ENCODE peak calls at places on chromosomes 12 and 14, in eight cellular contexts. One of them, this sample, is unnamed.

GRCh38 chr14:74569826-74570591 is 42.0 kb downstream of the LTBP2 start:
- DNase-seq in stomach: no peak
- DNase-seq in WERI-Rb-1: peak; percentile 32
- DNase-seq in cardiac muscle cell: no peak
- DNase-seq in upper lobe of right lung: no peak
- DNase-seq in tibial artery: no peak
- DNase-seq in adrenal gland: no peak
- DNase-seq in psoas muscle: no peak
- DNase-seq in this sample: no peak

GRCh38 chr14:64303471-64303917 is 9.3 kb upstream of the ESR2 start:
- DNase-seq in adrenal gland: no peak
- DNase-seq in stomach: no peak
- DNase-seq in tibial artery: no peak
- DNase-seq in upper lobe of right lung: no peak
- DNase-seq in psoas muscle: no peak
- DNase-seq in WERI-Rb-1: no peak
- DNase-seq in cardiac muscle cell: peak; percentile 76
- DNase-seq in this sample: peak; percentile 57

GRCh38 chr14:100307215-100308111 is 1.2 kb upstream of the SLC25A29 start:
- DNase-seq in upper lobe of right lung: peak; percentile 73
- DNase-seq in stomach: peak; percentile 46
- DNase-seq in adrenal gland: no peak
- DNase-seq in WERI-Rb-1: peak; percentile 26
- DNase-seq in tibial artery: no peak
- DNase-seq in psoas muscle: peak; percentile 45
- DNase-seq in cardiac muscle cell: peak; percentile 43
- DNase-seq in this sample: peak; percentile 82

GRCh38 chr14:89339158-89339557 is 77.9 kb downstream of the FOXN3 start:
- DNase-seq in adrenal gland: no peak
- DNase-seq in WERI-Rb-1: no peak
- DNase-seq in cardiac muscle cell: no peak
- DNase-seq in tibial artery: no peak
- DNase-seq in stomach: no peak
- DNase-seq in psoas muscle: no peak
- DNase-seq in upper lobe of right lung: no peak
- DNase-seq in this sample: no peak

GRCh38 chr12:48933664-48934311 is 8.5 kb upstream of the FKBP11 start:
- DNase-seq in upper lobe of right lung: no peak
- DNase-seq in adrenal gland: no peak
- DNase-seq in WERI-Rb-1: no peak
- DNase-seq in tibial artery: no peak
- DNase-seq in stomach: no peak
- DNase-seq in cardiac muscle cell: no peak
- DNase-seq in psoas muscle: no peak
- DNase-seq in this sample: no peak

GRCh38 chr12:10031771-10032175 is 1.3 kb downstream of the CLEC9A start:
- DNase-seq in psoas muscle: no peak
- DNase-seq in adrenal gland: no peak
- DNase-seq in cardiac muscle cell: no peak
- DNase-seq in stomach: no peak
- DNase-seq in WERI-Rb-1: no peak
- DNase-seq in tibial artery: no peak
- DNase-seq in upper lobe of right lung: no peak
- DNase-seq in this sample: peak; percentile 59

GRCh38 chr12:124453419-124454351 is 113.7 kb downstream of the NCOR2 start:
- DNase-seq in cardiac muscle cell: peak; percentile 70
- DNase-seq in upper lobe of right lung: peak; percentile 88
- DNase-seq in tibial artery: peak; percentile 90
- DNase-seq in stomach: peak; percentile 70
- DNase-seq in adrenal gland: peak; percentile 96
- DNase-seq in psoas muscle: peak; percentile 93
- DNase-seq in WERI-Rb-1: no peak
- DNase-seq in this sample: peak; percentile 71

GRCh38 chr14:95314609-95315008 is 5.1 kb downstream of the CLMN start:
- DNase-seq in cardiac muscle cell: no peak
- DNase-seq in adrenal gland: peak; percentile 44
- DNase-seq in tibial artery: peak; percentile 45
- DNase-seq in psoas muscle: no peak
- DNase-seq in stomach: peak; percentile 49
- DNase-seq in upper lobe of right lung: no peak
- DNase-seq in WERI-Rb-1: no peak
- DNase-seq in this sample: no peak

GRCh38 chr14:77031680-77032482 is 3.4 kb upstream of the IRF2BPL start:
- DNase-seq in stomach: no peak
- DNase-seq in psoas muscle: peak; percentile 49
- DNase-seq in WERI-Rb-1: no peak
- DNase-seq in adrenal gland: peak; percentile 42
- DNase-seq in cardiac muscle cell: no peak
- DNase-seq in tibial artery: peak; percentile 76
- DNase-seq in upper lobe of right lung: no peak
- DNase-seq in this sample: no peak

GRCh38 chr14:95619785-95620417 is 66.3 kb upstream of the TCL1B start:
- DNase-seq in cardiac muscle cell: no peak
- DNase-seq in adrenal gland: no peak
- DNase-seq in WERI-Rb-1: no peak
- DNase-seq in tibial artery: no peak
- DNase-seq in stomach: no peak
- DNase-seq in psoas muscle: no peak
- DNase-seq in upper lobe of right lung: no peak
- DNase-seq in this sample: no peak

GRCh38 chr12:7937867-7938506 is 2.0 kb upstream of the SLC2A3 start:
- DNase-seq in upper lobe of right lung: no peak
- DNase-seq in psoas muscle: no peak
- DNase-seq in adrenal gland: no peak
- DNase-seq in WERI-Rb-1: no peak
- DNase-seq in stomach: no peak
- DNase-seq in tibial artery: no peak
- DNase-seq in cardiac muscle cell: no peak
- DNase-seq in this sample: no peak

GRCh38 chr12:54229624-54230212 is 40.9 kb upstream of the SMUG1 start:
- DNase-seq in adrenal gland: peak; percentile 43
- DNase-seq in stomach: no peak
- DNase-seq in tibial artery: peak; percentile 70
- DNase-seq in upper lobe of right lung: no peak
- DNase-seq in psoas muscle: peak; percentile 57
- DNase-seq in cardiac muscle cell: no peak
- DNase-seq in WERI-Rb-1: no peak
- DNase-seq in this sample: no peak

GRCh38 chr12:69129564-69129963 is 109.8 kb upstream of the CPSF6 start:
- DNase-seq in cardiac muscle cell: no peak
- DNase-seq in upper lobe of right lung: no peak
- DNase-seq in stomach: no peak
- DNase-seq in WERI-Rb-1: no peak
- DNase-seq in adrenal gland: no peak
- DNase-seq in psoas muscle: no peak
- DNase-seq in tibial artery: no peak
- DNase-seq in this sample: no peak

GRCh38 chr14:77126461-77126990 is 15.1 kb downstream of the ZDHHC22 start:
- DNase-seq in cardiac muscle cell: no peak
- DNase-seq in adrenal gland: no peak
- DNase-seq in psoas muscle: no peak
- DNase-seq in tibial artery: no peak
- DNase-seq in WERI-Rb-1: no peak
- DNase-seq in upper lobe of right lung: no peak
- DNase-seq in stomach: no peak
- DNase-seq in this sample: peak; percentile 38

GRCh38 chr12:22505826-22506225 is 38.5 kb downstream of the C2CD5 start:
- DNase-seq in upper lobe of right lung: no peak
- DNase-seq in cardiac muscle cell: no peak
- DNase-seq in adrenal gland: no peak
- DNase-seq in stomach: no peak
- DNase-seq in tibial artery: no peak
- DNase-seq in WERI-Rb-1: no peak
- DNase-seq in psoas muscle: no peak
- DNase-seq in this sample: no peak

GRCh38 chr12:65682145-65682544 is 142.1 kb upstream of the HMGA2 start:
- DNase-seq in WERI-Rb-1: no peak
- DNase-seq in stomach: no peak
- DNase-seq in adrenal gland: no peak
- DNase-seq in psoas muscle: no peak
- DNase-seq in cardiac muscle cell: no peak
- DNase-seq in upper lobe of right lung: no peak
- DNase-seq in tibial artery: no peak
- DNase-seq in this sample: no peak

GRCh38 chr12:94265966-94266365 is 117.6 kb downstream of the PLXNC1 start:
- DNase-seq in adrenal gland: no peak
- DNase-seq in cardiac muscle cell: no peak
- DNase-seq in WERI-Rb-1: no peak
- DNase-seq in tibial artery: no peak
- DNase-seq in psoas muscle: no peak
- DNase-seq in stomach: no peak
- DNase-seq in upper lobe of right lung: no peak
- DNase-seq in this sample: no peak

GRCh38 chr14:39467889-39468524 is 35.8 kb upstream of the FBXO33 start:
- DNase-seq in adrenal gland: no peak
- DNase-seq in psoas muscle: no peak
- DNase-seq in upper lobe of right lung: no peak
- DNase-seq in tibial artery: no peak
- DNase-seq in stomach: no peak
- DNase-seq in cardiac muscle cell: peak; percentile 42
- DNase-seq in WERI-Rb-1: peak; percentile 46
- DNase-seq in this sample: peak; percentile 88

DNA sequence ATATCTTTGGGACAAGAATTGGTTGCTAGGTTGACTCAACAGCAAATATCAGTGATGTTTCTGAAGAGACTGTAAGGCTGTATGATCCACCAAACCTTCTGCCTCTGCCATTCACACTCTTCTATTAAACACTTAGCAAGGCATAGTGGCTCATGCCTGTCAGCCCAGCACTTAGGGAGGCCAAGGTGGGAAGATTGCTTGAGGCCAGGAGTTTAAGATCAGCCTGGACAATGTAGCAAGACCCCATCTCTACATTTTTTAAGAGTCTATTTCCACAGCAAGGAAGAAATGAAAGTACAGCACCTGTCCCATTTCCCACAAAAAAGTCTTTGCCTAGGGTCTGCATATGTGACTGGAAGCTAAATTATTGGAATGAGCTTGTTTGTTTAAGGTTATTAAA is 7.8 kb downstream of the ARG2 start:
- DNase-seq in WERI-Rb-1: no peak
- DNase-seq in psoas muscle: no peak
- DNase-seq in cardiac muscle cell: no peak
- DNase-seq in stomach: no peak
- DNase-seq in adrenal gland: no peak
- DNase-seq in tibial artery: no peak
- DNase-seq in upper lobe of right lung: no peak
- DNase-seq in this sample: no peak
- H3K27ac ChIP-seq in WERI-Rb-1: no peak overlapping the region
- H3K27ac ChIP-seq in psoas muscle: no peak overlapping the region
- H3K27ac ChIP-seq in cardiac muscle cell: no peak overlapping the region
- H3K27ac ChIP-seq in stomach: no peak overlapping the region
- H3K27ac ChIP-seq in adrenal gland: no peak overlapping the region
- H3K27ac ChIP-seq in tibial artery: no peak overlapping the region
- H3K27ac ChIP-seq in upper lobe of right lung: no peak overlapping the region
- H3K27ac ChIP-seq in this sample: no peak overlapping the region

GRCh38 chr14:87229131-87229530 is 763.9 kb downstream of the GALC start:
- DNase-seq in tibial artery: no peak
- DNase-seq in adrenal gland: no peak
- DNase-seq in stomach: no peak
- DNase-seq in WERI-Rb-1: no peak
- DNase-seq in cardiac muscle cell: no peak
- DNase-seq in upper lobe of right lung: no peak
- DNase-seq in psoas muscle: no peak
- DNase-seq in this sample: no peak

GRCh38 chr14:87230726-87231125 is 762.3 kb downstream of the GALC start:
- DNase-seq in stomach: no peak
- DNase-seq in psoas muscle: no peak
- DNase-seq in cardiac muscle cell: no peak
- DNase-seq in upper lobe of right lung: no peak
- DNase-seq in tibial artery: no peak
- DNase-seq in WERI-Rb-1: no peak
- DNase-seq in adrenal gland: no peak
- DNase-seq in this sample: peak; percentile 79

GRCh38 chr14:87231336-87232026 is 761.5 kb downstream of the GALC start:
- DNase-seq in adrenal gland: no peak
- DNase-seq in stomach: no peak
- DNase-seq in cardiac muscle cell: no peak
- DNase-seq in upper lobe of right lung: no peak
- DNase-seq in psoas muscle: no peak
- DNase-seq in tibial artery: no peak
- DNase-seq in WERI-Rb-1: no peak
- DNase-seq in this sample: peak; percentile 61

GRCh38 chr14:87233266-87233665 is 759.7 kb downstream of the GALC start:
- DNase-seq in cardiac muscle cell: no peak
- DNase-seq in adrenal gland: no peak
- DNase-seq in upper lobe of right lung: no peak
- DNase-seq in psoas muscle: no peak
- DNase-seq in stomach: no peak
- DNase-seq in WERI-Rb-1: no peak
- DNase-seq in tibial artery: no peak
- DNase-seq in this sample: peak; percentile 56

GRCh38 chr14:87233806-87234384 is 759.1 kb downstream of the GALC start:
- DNase-seq in WERI-Rb-1: no peak
- DNase-seq in adrenal gland: no peak
- DNase-seq in stomach: no peak
- DNase-seq in upper lobe of right lung: no peak
- DNase-seq in tibial artery: no peak
- DNase-seq in psoas muscle: no peak
- DNase-seq in cardiac muscle cell: no peak
- DNase-seq in this sample: peak; percentile 58
- H3K27ac ChIP-seq in WERI-Rb-1: no peak overlapping the region
- H3K27ac ChIP-seq in adrenal gland: no peak overlapping the region
- H3K27ac ChIP-seq in stomach: no peak overlapping the region
- H3K27ac ChIP-seq in upper lobe of right lung: no peak overlapping the region
- H3K27ac ChIP-seq in tibial artery: no peak overlapping the region
- H3K27ac ChIP-seq in psoas muscle: no peak overlapping the region
- H3K27ac ChIP-seq in cardiac muscle cell: no peak overlapping the region
- H3K27ac ChIP-seq in this sample: no peak overlapping the region

GRCh38 chr12:103756443-103756842 is 84.6 kb downstream of the NT5DC3 start:
- DNase-seq in adrenal gland: no peak
- DNase-seq in stomach: no peak
- DNase-seq in tibial artery: no peak
- DNase-seq in WERI-Rb-1: no peak
- DNase-seq in psoas muscle: no peak
- DNase-seq in upper lobe of right lung: no peak
- DNase-seq in cardiac muscle cell: no peak
- DNase-seq in this sample: no peak
- H3K27ac ChIP-seq in adrenal gland: no peak overlapping the region
- H3K27ac ChIP-seq in stomach: no peak overlapping the region
- H3K27ac ChIP-seq in tibial artery: no peak overlapping the region
- H3K27ac ChIP-seq in WERI-Rb-1: no peak overlapping the region
- H3K27ac ChIP-seq in psoas muscle: no peak overlapping the region
- H3K27ac ChIP-seq in upper lobe of right lung: no peak overlapping the region
- H3K27ac ChIP-seq in cardiac muscle cell: no peak overlapping the region
- H3K27ac ChIP-seq in this sample: no peak overlapping the region

DNA sequence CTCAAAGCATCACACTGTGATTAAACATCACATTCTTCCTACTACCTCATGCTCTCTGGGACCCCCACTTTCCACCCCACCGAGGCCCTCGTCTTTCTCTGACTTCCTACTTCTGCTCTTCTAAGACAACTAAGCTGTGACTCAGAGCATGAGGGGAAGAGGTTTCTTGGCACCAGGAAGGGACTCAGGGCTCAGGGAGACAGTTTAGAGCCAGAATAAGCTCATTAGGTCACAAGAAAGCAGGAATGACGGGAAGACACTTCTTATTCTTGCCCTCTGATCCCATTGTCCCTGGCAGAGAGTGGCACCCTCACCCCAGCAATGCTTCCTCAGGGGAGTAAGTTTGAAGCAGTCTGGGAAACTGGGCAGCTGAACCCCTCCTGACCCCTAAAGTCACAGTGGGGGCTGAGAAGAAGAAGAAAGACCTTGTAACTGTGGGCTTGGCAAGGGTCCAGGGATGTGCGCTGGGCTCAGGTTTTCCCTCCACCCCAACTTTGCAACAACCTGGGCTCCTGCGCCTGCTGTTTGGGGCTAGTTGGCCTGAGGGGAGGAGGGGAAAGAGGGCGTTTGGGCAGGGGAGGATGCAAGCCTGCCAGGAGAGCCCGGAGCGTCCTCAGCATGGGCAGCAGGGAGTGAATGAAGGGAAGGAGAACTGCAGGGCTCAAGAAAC is 64.6 kb upstream of the ACTN1 start:
- DNase-seq in WERI-Rb-1: no peak
- DNase-seq in cardiac muscle cell: no peak
- DNase-seq in upper lobe of right lung: no peak
- DNase-seq in tibial artery: peak; percentile 61
- DNase-seq in stomach: no peak
- DNase-seq in psoas muscle: peak; percentile 19
- DNase-seq in adrenal gland: peak; percentile 56
- DNase-seq in this sample: no peak
- H3K27ac ChIP-seq in WERI-Rb-1: no peak overlapping the region
- H3K27ac ChIP-seq in cardiac muscle cell: no peak overlapping the region
- H3K27ac ChIP-seq in upper lobe of right lung: peak overlapping the region; percentile 73
- H3K27ac ChIP-seq in tibial artery: peak overlapping the region; percentile 91
- H3K27ac ChIP-seq in stomach: no peak overlapping the region
- H3K27ac ChIP-seq in psoas muscle: peak overlapping the region; percentile 73
- H3K27ac ChIP-seq in adrenal gland: peak overlapping the region; percentile 46
- H3K27ac ChIP-seq in this sample: no peak overlapping the region

This sample was measured in endodermal cell.